ENCODE peak calls at places on chromosomes 12 and 14, in five cellular contexts. D, V, L, N and K are unnamed samples.

GRCh38 chr12:111457071-111457470 is 51.3 kb downstream of the SH2B3 start:
- DNase-seq in N (no peak), L (no peak), V (no peak), D (no peak), K (peak; percentile 31)

GRCh38 chr12:1915082-1915968 is 3.1 kb downstream of the CACNA2D4 start:
- DNase-seq in V (no peak), L (peak; percentile 23), D (peak; percentile 35), N (no peak), K (peak; percentile 54)

GRCh38 chr12:56634242-56634836 is 4.2 kb upstream of the BAZ2A start:
- DNase-seq in D (peak; percentile 46), V (peak; percentile 82), L (peak; percentile 45), N (no peak), K (peak; percentile 96)

GRCh38 chr14:59481407-59482119 is 2.6 kb downstream of the L3HYPDH start:
- DNase-seq in N (no peak), L (no peak), D (no peak), V (no peak), K (no peak)

GRCh38 chr14:36975834-36976233 is 196.6 kb downstream of the SLC25A21 start:
- DNase-seq in N (no peak), D (no peak), V (no peak), L (no peak), K (no peak)

GRCh38 chr14:102749393-102749792 is 27.9 kb upstream of the TRAF3 start:
- DNase-seq in L (no peak), N (no peak), V (no peak), D (no peak), K (no peak)

GRCh38 chr14:76015668-76016067 is 30.1 kb downstream of the IFT43 start:
- DNase-seq in L (no peak), D (no peak), V (no peak), N (no peak), K (no peak)

GRCh38 chr12:54882074-54882473 is 27.8 kb downstream of the MUCL1 start:
- DNase-seq in L (no peak), V (no peak), N (no peak), D (no peak), K (no peak)

GRCh38 chr12:93785262-93786010 is 108.3 kb downstream of the CRADD start:
- DNase-seq in L (peak; percentile 53), V (no peak), D (no peak), N (peak; percentile 24), K (peak; percentile 97)